ENCODE peak calls at places on chromosomes 3 and 15, in seven cellular contexts. M, D, O, I, A, G and P are unnamed samples.

GRCh38 chr3:115685097-115685496 is 61.8 kb downstream of the GAP43 start:
- DNase-seq in M (no peak), D (no peak), O (no peak), I (no peak), A (no peak), G (no peak), P (no peak)

GRCh38 chr3:114344492-114344891 is 50.7 kb downstream of the TIGIT start:
- DNase-seq in M (no peak), D (no peak), O (no peak), I (no peak), A (no peak), G (no peak), P (no peak)

GRCh38 chr15:60906275-60906674 is 322.8 kb downstream of the RORA start:
- DNase-seq in M (no peak), D (no peak), O (no peak), I (no peak), A (no peak), G (no peak), P (no peak)

GRCh38 chr3:195755391-195755790 is 34.6 kb downstream of the MUC20 start:
- DNase-seq in M (no peak), D (no peak), O (no peak), I (no peak), A (no peak), G (no peak), P (no peak)

GRCh38 chr3:123405021-123405420 is 43.9 kb downstream of the ADCY5 start:
- DNase-seq in M (no peak), D (no peak), O (no peak), I (no peak), A (no peak), G (no peak), P (no peak)

GRCh38 chr3:142298626-142299025 is 73.2 kb upstream of the GK5 start:
- DNase-seq in M (no peak), D (no peak), O (no peak), I (no peak), A (no peak), G (no peak), P (peak; percentile 63)

GRCh38 chr3:160401301-160402095 is 2.0 kb downstream of the SMC4 start:
- DNase-seq in M (no peak), D (peak; percentile 19), O (peak; percentile 88), I (no peak), A (peak; percentile 82), G (no peak), P (peak; percentile 18)

GRCh38 chr15:67178569-67179210 is 75.8 kb downstream of the AAGAB start:
- DNase-seq in M (no peak), D (peak; percentile 94), O (peak; percentile 99), I (no peak), A (peak; percentile 98), G (no peak), P (peak; percentile 98)

GRCh38 chr15:60585743-60586708 is 107.1 kb upstream of the ICE2 start:
- DNase-seq in M (no peak), D (peak; percentile 75), O (peak; percentile 78), I (peak; percentile 60), A (peak; percentile 75), G (no peak), P (peak; percentile 83)

DNA sequence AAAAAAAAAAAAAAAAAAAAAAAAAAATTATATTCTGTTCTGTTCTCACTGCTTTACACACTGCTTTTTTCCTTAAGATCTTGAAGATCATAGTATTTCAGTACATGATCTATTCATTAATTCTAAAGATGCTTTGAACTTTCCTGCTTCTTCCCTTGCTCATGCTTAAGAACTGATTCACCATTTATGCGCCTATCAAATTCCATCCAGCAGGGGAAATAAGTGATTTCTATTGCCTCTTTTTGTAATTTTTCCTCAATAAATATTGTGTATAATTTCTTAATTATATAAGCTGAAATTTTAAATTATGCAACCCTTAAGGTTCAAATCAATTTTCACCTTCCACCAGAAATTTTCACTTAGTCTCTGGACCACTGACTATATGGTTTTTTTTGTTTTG is 10.6 kb downstream of the DENND6A start:
- DNase-seq in M (no peak), D (no peak), O (peak; percentile 53), I (no peak), A (no peak), G (no peak), P (no peak)
- H3K18ac ChIP-seq in M (no peak overlapping the region), D (no peak overlapping the region), O (no peak overlapping the region), I (no peak overlapping the region), A (no peak overlapping the region), G (no peak overlapping the region), P (no peak overlapping the region)

GRCh38 chr3:172515130-172515918 is 7.9 kb downstream of the TNFSF10 start:
- DNase-seq in M (no peak), D (no peak), O (peak; percentile 51), I (no peak), A (peak; percentile 72), G (no peak), P (no peak)

GRCh38 chr3:172512363-172512762 is 10.9 kb downstream of the TNFSF10 start:
- DNase-seq in M (no peak), D (no peak), O (no peak), I (no peak), A (peak; percentile 41), G (no peak), P (peak; percentile 44)

GRCh38 chr3:172514678-172515077 is 8.6 kb downstream of the TNFSF10 start:
- DNase-seq in M (no peak), D (peak; percentile 25), O (no peak), I (no peak), A (no peak), G (no peak), P (no peak)

GRCh38 chr3:172511783-172512357 is 11.4 kb downstream of the TNFSF10 start:
- DNase-seq in M (no peak), D (no peak), O (no peak), I (no peak), A (no peak), G (no peak), P (no peak)

GRCh38 chr3:172513488-172513887 is 9.7 kb downstream of the TNFSF10 start:
- DNase-seq in M (no peak), D (no peak), O (peak; percentile 79), I (no peak), A (peak; percentile 52), G (no peak), P (no peak)
- H3K18ac ChIP-seq in M (no peak overlapping the region), D (no peak overlapping the region), O (no peak overlapping the region), I (no peak overlapping the region), A (no peak overlapping the region), G (no peak overlapping the region), P (no peak overlapping the region)

GRCh38 chr15:71451080-71451479 is 335.8 kb downstream of the THSD4 start:
- DNase-seq in M (no peak), D (no peak), O (no peak), I (no peak), A (no peak), G (no peak), P (no peak)
- H3K18ac ChIP-seq in M (no peak overlapping the region), D (no peak overlapping the region), O (no peak overlapping the region), I (no peak overlapping the region), A (no peak overlapping the region), G (no peak overlapping the region), P (no peak overlapping the region)

GRCh38 chr3:11514191-11514770 is 129.4 kb downstream of the VGLL4 start:
- DNase-seq in M (no peak), D (no peak), O (peak; percentile 92), I (no peak), A (peak; percentile 98), G (no peak), P (no peak)
- H3K18ac ChIP-seq in M (no peak overlapping the region), D (no peak overlapping the region), O (peak overlapping the region; percentile 17), I (no peak overlapping the region), A (peak overlapping the region; percentile 82), G (no peak overlapping the region), P (no peak overlapping the region)

GRCh38 chr3:179105881-179106280 is 34.3 kb upstream of the ZMAT3 start:
- DNase-seq in M (no peak), D (no peak), O (no peak), I (no peak), A (no peak), G (no peak), P (no peak)
- H3K18ac ChIP-seq in M (no peak overlapping the region), D (no peak overlapping the region), O (no peak overlapping the region), I (no peak overlapping the region), A (no peak overlapping the region), G (no peak overlapping the region), P (no peak overlapping the region)

DNA sequence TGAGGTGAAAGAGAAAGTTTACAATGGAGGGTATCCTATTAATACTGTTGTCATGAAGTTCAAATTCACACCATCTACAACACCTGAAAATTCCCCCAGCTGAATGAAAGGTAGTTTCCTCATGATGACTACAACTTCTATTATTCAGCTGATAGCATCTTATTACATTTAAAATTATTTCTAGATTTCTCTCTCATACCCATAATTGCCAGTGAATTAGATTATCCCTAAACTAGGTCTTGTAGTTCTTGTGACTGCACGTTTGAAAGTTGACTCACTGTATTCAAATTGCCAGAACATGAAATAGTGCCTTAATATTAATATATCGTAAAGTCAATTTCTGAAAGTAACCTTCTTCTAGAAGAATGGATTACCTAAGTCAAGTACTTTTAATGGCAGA is 82.4 kb downstream of the FBXL22 start:
- DNase-seq in M (no peak), D (no peak), O (no peak), I (no peak), A (no peak), G (no peak), P (no peak)
- H3K18ac ChIP-seq in M (no peak overlapping the region), D (no peak overlapping the region), O (no peak overlapping the region), I (no peak overlapping the region), A (no peak overlapping the region), G (no peak overlapping the region), P (no peak overlapping the region)